ENCODE peak calls at places on chromosomes 1 and 21, in seven cellular contexts. J is fibroblast of the conjunctiva; M is NCI-H510A treated with DMSO at 0.1 percent for 48 hours; W is T-helper 2 cell; Q is T-helper 17 cell; L is right cardiac atrium; K is stimulated activated CD4-positive, alpha-beta T cell treated with anti-CD3 and anti-CD28 coated beads, Interleukin-12 subunit alpha, Interleukin-12 subunit beta, amount 100 ng/mL, for 24 hours. C is an unnamed sample.

GRCh38 chr1:31799895-31800676 is 15.7 kb downstream of the SPOCD1 start:
- DNase-seq in J (no peak), M (no peak), W (no peak), Q (peak), L (no peak), K (no peak), C (no peak)

GRCh38 chr1:30186586-30186985 is 536.8 kb downstream of the MATN1 start:
- DNase-seq in J (no peak), M (no peak), W (no peak), Q (no peak), L (no peak), K (no peak), C (no peak)

GRCh38 chr1:47519491-47519890 is 81.6 kb downstream of the FOXD2 start:
- DNase-seq in J (no peak), M (no peak), W (no peak), Q (no peak), L (no peak), K (no peak), C (no peak)

GRCh38 chr1:39391741-39392679 is 99.4 kb upstream of the BMP8A start:
- DNase-seq in J (peak), M (no peak), W (no peak), Q (no peak), L (peak), K (no peak), C (no peak)

GRCh38 chr1:63821650-63822049 is 47.8 kb downstream of the ROR1 start:
- DNase-seq in J (no peak), M (no peak), W (no peak), Q (no peak), L (no peak), K (no peak), C (no peak)

GRCh38 chr1:44553771-44554170 is 120.5 kb downstream of the TMEM53 start:
- DNase-seq in J (peak), M (no peak), W (no peak), Q (no peak), L (no peak), K (no peak), C (no peak)

GRCh38 chr1:109793486-109794318 is 30.0 kb upstream of the EPS8L3 start:
- DNase-seq in J (peak), M (no peak), W (peak), Q (peak), L (peak), K (no peak), C (peak)

GRCh38 chr1:74681001-74681400 is 7.4 kb upstream of the ERICH3 start:
- DNase-seq in J (no peak), M (no peak), W (no peak), Q (no peak), L (no peak), K (no peak), C (peak)

GRCh38 chr1:97849350-97850339 is 71.2 kb downstream of the DPYD start:
- DNase-seq in J (peak), M (peak), W (peak), Q (no peak), L (no peak), K (no peak), C (no peak)

GRCh38 chr1:34060901-34061415 is 104.1 kb downstream of the CSMD2 start:
- DNase-seq in J (peak), M (no peak), W (no peak), Q (no peak), L (peak), K (no peak), C (no peak)

GRCh38 chr1:240030236-240030635 is 61.4 kb upstream of the FMN2 start:
- DNase-seq in J (peak), M (no peak), W (no peak), Q (no peak), L (no peak), K (no peak), C (no peak)

GRCh38 chr1:9701661-9702060 is 50.1 kb downstream of the PIK3CD start:
- DNase-seq in J (no peak), M (no peak), W (no peak), Q (no peak), L (no peak), K (no peak), C (no peak)

GRCh38 chr1:24139159-24139489 is 3.8 kb downstream of the IL22RA1 start:
- DNase-seq in J (no peak), M (no peak), W (no peak), Q (no peak), L (no peak), K (no peak), C (no peak)

GRCh38 chr1:214050513-214051401 is 63.0 kb downstream of the PROX1 start:
- DNase-seq in J (no peak), M (no peak), W (no peak), Q (no peak), L (no peak), K (no peak), C (no peak)

GRCh38 chr1:12745992-12746323 is at the start of gene CFAP107:
- DNase-seq in J (no peak), M (no peak), W (peak), Q (no peak), L (no peak), K (no peak), C (peak)

GRCh38 chr1:177487481-177487880 is 316.7 kb downstream of the BRINP2 start:
- DNase-seq in J (no peak), M (no peak), W (no peak), Q (no peak), L (no peak), K (no peak), C (no peak)

GRCh38 chr1:204321665-204322064 is 38.1 kb downstream of the PLEKHA6 start:
- DNase-seq in J (no peak), M (no peak), W (no peak), Q (no peak), L (peak), K (no peak), C (no peak)

GRCh38 chr1:197356723-197357533 is 88.9 kb downstream of the CRB1 start:
- DNase-seq in J (peak), M (peak), W (peak), Q (no peak), L (no peak), K (no peak), C (peak)

GRCh38 chr1:14017531-14017961 is 317.6 kb downstream of the PRDM2 start:
- DNase-seq in J (no peak), M (no peak), W (no peak), Q (no peak), L (no peak), K (no peak), C (peak)

GRCh38 chr1:10941891-10942541 is 70.4 kb upstream of the TARDBP start:
- DNase-seq in J (no peak), M (peak), W (no peak), Q (peak), L (peak), K (peak), C (peak)

GRCh38 chr1:207745285-207745684 is 6.6 kb upstream of the CD46 start:
- DNase-seq in J (no peak), M (no peak), W (no peak), Q (no peak), L (no peak), K (no peak), C (no peak)

GRCh38 chr1:170581041-170581440 is 49.1 kb downstream of the GORAB start:
- DNase-seq in J (no peak), M (no peak), W (no peak), Q (no peak), L (peak), K (no peak), C (no peak)

GRCh38 chr1:9835758-9836631 is 12.2 kb upstream of the CLSTN1 start:
- DNase-seq in J (no peak), M (peak), W (no peak), Q (no peak), L (peak), K (no peak), C (peak)

GRCh38 chr1:185534806-185535205 is 199.4 kb upstream of the HMCN1 start:
- DNase-seq in J (no peak), M (no peak), W (no peak), Q (no peak), L (no peak), K (no peak), C (peak)

GRCh38 chr1:29047142-29047541 is 76.6 kb downstream of the TMEM200B start:
- DNase-seq in J (no peak), M (no peak), W (no peak), Q (no peak), L (peak), K (no peak), C (no peak)

GRCh38 chr1:176494436-176494835 is 31.5 kb downstream of the PAPPA2 start:
- DNase-seq in J (no peak), M (no peak), W (no peak), Q (no peak), L (peak), K (no peak), C (no peak)

GRCh38 chr1:25425098-25426085 is 4.8 kb upstream of the RHCE start:
- DNase-seq in J (no peak), M (no peak), W (no peak), Q (no peak), L (no peak), K (no peak), C (no peak)

GRCh38 chr1:25566730-25567341 is 23.4 kb downstream of the LDLRAP1 start:
- DNase-seq in J (no peak), M (peak), W (no peak), Q (no peak), L (peak), K (no peak), C (no peak)

GRCh38 chr1:160547371-160547901 is 24.4 kb upstream of the SLAMF6 start:
- DNase-seq in J (no peak), M (no peak), W (no peak), Q (no peak), L (no peak), K (no peak), C (no peak)

GRCh38 chr1:231642600-231643332 is 16.2 kb downstream of the DISC1 start:
- DNase-seq in J (no peak), M (no peak), W (no peak), Q (no peak), L (no peak), K (no peak), C (no peak)

GRCh38 chr1:234477373-234478151 is 1.4 kb downstream of the TARBP1 start:
- DNase-seq in J (no peak), M (no peak), W (no peak), Q (no peak), L (no peak), K (no peak), C (no peak)

GRCh38 chr21:45306832-45307571 is 19.3 kb upstream of the POFUT2 start:
- DNase-seq in J (no peak), M (no peak), W (no peak), Q (no peak), L (peak), K (no peak), C (no peak)

GRCh38 chr1:58162952-58163550 is 383.5 kb downstream of the OMA1 start:
- DNase-seq in J (peak), M (peak), W (peak), Q (no peak), L (peak), K (no peak), C (peak)

GRCh38 chr21:44735821-44736220 is 24.4 kb upstream of the TSPEAR start:
- DNase-seq in J (no peak), M (no peak), W (no peak), Q (no peak), L (no peak), K (no peak), C (no peak)

GRCh38 chr1:193310569-193310968 is 124.2 kb upstream of the B3GALT2 start:
- DNase-seq in J (no peak), M (peak), W (peak), Q (no peak), L (no peak), K (no peak), C (peak)

GRCh38 chr1:216723274-216723780 is at the start of gene ESRRG:
- DNase-seq in J (no peak), M (peak), W (peak), Q (no peak), L (peak), K (no peak), C (peak)

GRCh38 chr1:14314032-14314431 is 284.5 kb upstream of the KAZN start:
- DNase-seq in J (peak), M (no peak), W (no peak), Q (no peak), L (no peak), K (no peak), C (no peak)